ENCODE peak calls at places on chromosomes 12 and 14, in four cellular contexts. One of them, this sample, is unnamed.

GRCh38 chr12:8661016-8661415 is 1.6 kb downstream of the MFAP5 start:
- DNase-seq in HepG2: no peak
- DNase-seq in H1: no peak
- DNase-seq in GM12878: no peak
- DNase-seq in this sample: no peak

GRCh38 chr12:14774944-14775651 is 28.2 kb downstream of the WBP11 start:
- DNase-seq in HepG2: no peak
- DNase-seq in H1: no peak
- DNase-seq in GM12878: no peak
- DNase-seq in this sample: no peak

GRCh38 chr12:128077211-128077916 is 189.6 kb upstream of the TMEM132C start:
- DNase-seq in HepG2: no peak
- DNase-seq in H1: no peak
- DNase-seq in GM12878: no peak
- DNase-seq in this sample: no peak

GRCh38 chr14:73753887-73754880 is 40.0 kb upstream of the PNMA1 start:
- DNase-seq in HepG2: no peak
- DNase-seq in H1: no peak
- DNase-seq in GM12878: peak
- DNase-seq in this sample: no peak

GRCh38 chr12:57837779-57838562 is 8.6 kb downstream of the CTDSP2 start:
- DNase-seq in HepG2: no peak
- DNase-seq in H1: no peak
- DNase-seq in GM12878: no peak
- DNase-seq in this sample: no peak

GRCh38 chr14:72665259-72665658 is 228.6 kb downstream of the DPF3 start:
- DNase-seq in HepG2: peak
- DNase-seq in H1: no peak
- DNase-seq in GM12878: no peak
- DNase-seq in this sample: no peak

GRCh38 chr12:41058266-41058665 is 129.9 kb upstream of the PDZRN4 start:
- DNase-seq in HepG2: no peak
- DNase-seq in H1: no peak
- DNase-seq in GM12878: no peak
- DNase-seq in this sample: no peak

GRCh38 chr12:51871918-51872688 is 15.8 kb upstream of the ANKRD33 start:
- DNase-seq in HepG2: no peak
- DNase-seq in H1: no peak
- DNase-seq in GM12878: no peak
- DNase-seq in this sample: no peak

GRCh38 chr12:5344131-5344530 is 87.8 kb upstream of the NTF3 start:
- DNase-seq in HepG2: no peak
- DNase-seq in H1: no peak
- DNase-seq in GM12878: no peak
- DNase-seq in this sample: no peak

GRCh38 chr14:45332360-45332988 is 79.5 kb upstream of the MIS18BP1 start:
- DNase-seq in HepG2: no peak
- DNase-seq in H1: no peak
- DNase-seq in GM12878: no peak
- DNase-seq in this sample: no peak

GRCh38 chr12:95413576-95413975 is 60.4 kb upstream of the METAP2 start:
- DNase-seq in HepG2: no peak
- DNase-seq in H1: no peak
- DNase-seq in GM12878: no peak
- DNase-seq in this sample: no peak

GRCh38 chr12:92133795-92134637 is 11.6 kb downstream of the BTG1 start:
- DNase-seq in HepG2: no peak
- DNase-seq in H1: no peak
- DNase-seq in GM12878: no peak
- DNase-seq in this sample: no peak

GRCh38 chr12:7118914-7119313 is 9.8 kb downstream of the RBP5 start:
- DNase-seq in HepG2: no peak
- DNase-seq in H1: no peak
- DNase-seq in GM12878: no peak
- DNase-seq in this sample: no peak

GRCh38 chr12:124881123-124881522 is 17.5 kb upstream of the SCARB1 start:
- DNase-seq in HepG2: peak
- DNase-seq in H1: no peak
- DNase-seq in GM12878: no peak
- DNase-seq in this sample: no peak

GRCh38 chr12:92215358-92215757 is 69.7 kb upstream of the BTG1 start:
- DNase-seq in HepG2: no peak
- DNase-seq in H1: no peak
- DNase-seq in GM12878: no peak
- DNase-seq in this sample: no peak

GRCh38 chr14:67748312-67748711 is 46.6 kb downstream of the RDH12 start:
- DNase-seq in HepG2: no peak
- DNase-seq in H1: no peak
- DNase-seq in GM12878: no peak
- DNase-seq in this sample: no peak

GRCh38 chr12:78359530-78359929 is 505.0 kb upstream of the SYT1 start:
- DNase-seq in HepG2: no peak
- DNase-seq in H1: no peak
- DNase-seq in GM12878: no peak
- DNase-seq in this sample: no peak

GRCh38 chr12:124754949-124755800 is 108.5 kb downstream of the SCARB1 start:
- DNase-seq in HepG2: no peak
- DNase-seq in H1: peak
- DNase-seq in GM12878: no peak
- DNase-seq in this sample: peak

GRCh38 chr14:41749425-41749824 is 142.7 kb downstream of the LRFN5 start:
- DNase-seq in HepG2: peak
- DNase-seq in H1: no peak
- DNase-seq in GM12878: no peak
- DNase-seq in this sample: no peak

GRCh38 chr14:24051789-24052655 is at the start of gene CARMIL3:
- DNase-seq in HepG2: peak
- DNase-seq in H1: no peak
- DNase-seq in GM12878: no peak
- DNase-seq in this sample: no peak

GRCh38 chr12:52434096-52434733 is at the start of gene KRT75:
- DNase-seq in HepG2: no peak
- DNase-seq in H1: no peak
- DNase-seq in GM12878: no peak
- DNase-seq in this sample: no peak

GRCh38 chr14:98743536-98743935 is 528.5 kb downstream of the BCL11B start:
- DNase-seq in HepG2: no peak
- DNase-seq in H1: no peak
- DNase-seq in GM12878: no peak
- DNase-seq in this sample: no peak

GRCh38 chr14:55881577-55882241 is 236.5 kb upstream of the PELI2 start:
- DNase-seq in HepG2: no peak
- DNase-seq in H1: peak
- DNase-seq in GM12878: no peak
- DNase-seq in this sample: no peak

GRCh38 chr12:82182601-82183000 is 175.6 kb downstream of the CCDC59 start:
- DNase-seq in HepG2: no peak
- DNase-seq in H1: no peak
- DNase-seq in GM12878: no peak
- DNase-seq in this sample: no peak

DNA sequence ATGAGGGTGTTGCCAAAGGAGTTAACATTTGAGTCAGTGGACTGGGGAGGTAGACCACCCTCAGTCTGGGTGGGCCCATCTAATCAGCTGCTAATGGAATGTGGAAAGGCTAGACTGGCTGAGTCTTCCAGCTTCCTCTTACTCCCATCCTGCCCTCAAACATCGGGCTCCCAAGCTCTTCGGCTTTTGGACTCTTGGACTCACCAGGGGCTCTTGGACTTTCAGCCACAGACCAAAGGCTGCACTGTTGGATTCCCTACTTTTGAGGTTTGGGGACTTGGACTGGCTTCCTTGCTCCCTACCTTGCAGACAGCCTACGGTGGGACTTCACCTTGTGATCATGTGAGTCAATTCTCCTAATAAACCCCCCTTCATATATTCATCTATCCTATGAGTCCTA is 276.6 kb upstream of the DIO3 start:
- DNase-seq in HepG2: no peak
- DNase-seq in H1: no peak
- DNase-seq in GM12878: no peak
- DNase-seq in this sample: no peak
- TF ChIP-seq SUZ12 in HepG2: no peak
- TF ChIP-seq SUZ12 in H1: no peak
- TF ChIP-seq SUZ12 in GM12878: no peak
- TF ChIP-seq SUZ12 in this sample: no peak

GRCh38 chr12:69097619-69098368 is 141.6 kb upstream of the CPSF6 start:
- DNase-seq in HepG2: no peak
- DNase-seq in H1: no peak
- DNase-seq in GM12878: no peak
- DNase-seq in this sample: no peak
- TF ChIP-seq YY1 in HepG2: no peak
- TF ChIP-seq YY1 in H1: no peak
- TF ChIP-seq YY1 in GM12878: no peak
- TF ChIP-seq YY1 in this sample: no peak

GRCh38 chr12:101221301-101221700 is 11.3 kb upstream of the SLC5A8 start:
- DNase-seq in HepG2: no peak
- DNase-seq in H1: no peak
- DNase-seq in GM12878: no peak
- DNase-seq in this sample: no peak
- TF ChIP-seq SUZ12 in HepG2: no peak
- TF ChIP-seq SUZ12 in H1: no peak
- TF ChIP-seq SUZ12 in GM12878: no peak
- TF ChIP-seq SUZ12 in this sample: no peak

GRCh38 chr12:56103823-56104108 is 593 bp upstream of the PA2G4 start:
- DNase-seq in HepG2: peak
- DNase-seq in H1: no peak
- DNase-seq in GM12878: no peak
- DNase-seq in this sample: no peak
- TF ChIP-seq YY1 in HepG2: no peak
- TF ChIP-seq YY1 in H1: no peak
- TF ChIP-seq YY1 in GM12878: no peak
- TF ChIP-seq YY1 in this sample: no peak

GRCh38 chr14:101152855-101153254 is 249.3 kb upstream of the RTL1 start:
- DNase-seq in HepG2: no peak
- DNase-seq in H1: no peak
- DNase-seq in GM12878: no peak
- DNase-seq in this sample: no peak

GRCh38 chr14:101150010-101150409 is 246.5 kb upstream of the RTL1 start:
- DNase-seq in HepG2: no peak
- DNase-seq in H1: no peak
- DNase-seq in GM12878: no peak
- DNase-seq in this sample: no peak

GRCh38 chr14:101151226-101151929 is 247.9 kb upstream of the RTL1 start:
- DNase-seq in HepG2: no peak
- DNase-seq in H1: no peak
- DNase-seq in GM12878: no peak
- DNase-seq in this sample: no peak

GRCh38 chr14:101153691-101154090 is 250.2 kb upstream of the RTL1 start:
- DNase-seq in HepG2: no peak
- DNase-seq in H1: no peak
- DNase-seq in GM12878: no peak
- DNase-seq in this sample: no peak

GRCh38 chr14:101151930-101152310 is 248.4 kb upstream of the RTL1 start:
- DNase-seq in HepG2: no peak
- DNase-seq in H1: no peak
- DNase-seq in GM12878: no peak
- DNase-seq in this sample: no peak
- TF ChIP-seq SUZ12 in HepG2: no peak
- TF ChIP-seq SUZ12 in H1: no peak
- TF ChIP-seq SUZ12 in GM12878: no peak
- TF ChIP-seq SUZ12 in this sample: no peak

GRCh38 chr14:101122114-101122854 is 218.8 kb upstream of the RTL1 start:
- DNase-seq in HepG2: no peak
- DNase-seq in H1: no peak
- DNase-seq in GM12878: no peak
- DNase-seq in this sample: no peak
- TF ChIP-seq YY1 in HepG2: no peak
- TF ChIP-seq YY1 in H1: no peak
- TF ChIP-seq YY1 in GM12878: no peak
- TF ChIP-seq YY1 in this sample: no peak

DNA sequence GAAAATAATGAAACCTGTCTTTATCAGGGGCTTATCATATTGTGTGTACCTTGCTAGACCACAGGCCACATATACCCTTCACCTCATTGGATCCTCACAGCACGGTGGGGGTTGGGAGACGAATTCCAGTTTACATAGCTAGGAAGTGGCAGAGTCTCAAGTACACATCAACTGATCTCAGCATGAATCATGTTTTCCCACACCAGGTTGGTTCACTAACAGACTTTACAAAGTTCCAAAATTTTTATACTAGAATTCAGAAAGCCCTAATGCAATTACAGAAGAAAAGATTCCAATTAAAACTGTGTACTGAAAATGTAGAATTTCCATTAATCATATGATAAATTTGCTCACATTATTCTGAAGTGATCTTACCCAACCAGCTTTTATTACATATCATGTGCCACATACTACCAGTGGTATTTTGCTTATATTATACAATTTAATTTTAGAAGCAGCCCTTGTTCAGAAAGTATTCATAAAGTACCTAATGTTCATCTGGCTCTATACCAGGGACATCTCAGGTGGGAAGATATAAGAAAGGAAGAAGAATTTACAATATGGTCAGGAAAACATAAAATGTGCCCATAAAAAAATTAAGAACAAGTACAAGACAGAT is 196.2 kb downstream of the ITPR2 start:
- DNase-seq in HepG2: peak
- DNase-seq in H1: no peak
- DNase-seq in GM12878: no peak
- DNase-seq in this sample: no peak
- TF ChIP-seq SUZ12 in HepG2: no peak
- TF ChIP-seq SUZ12 in H1: no peak
- TF ChIP-seq SUZ12 in GM12878: no peak
- TF ChIP-seq SUZ12 in this sample: no peak

GRCh38 chr14:64736271-64737131 is 32.3 kb downstream of the PLEKHG3 start:
- DNase-seq in HepG2: peak
- DNase-seq in H1: no peak
- DNase-seq in GM12878: no peak
- DNase-seq in this sample: no peak
- TF ChIP-seq YY1 in HepG2: no peak
- TF ChIP-seq YY1 in H1: no peak
- TF ChIP-seq YY1 in GM12878: no peak
- TF ChIP-seq YY1 in this sample: no peak

GRCh38 chr14:92386637-92387036 is 63.7 kb downstream of the SLC24A4 start:
- DNase-seq in HepG2: peak
- DNase-seq in H1: no peak
- DNase-seq in GM12878: no peak
- DNase-seq in this sample: no peak
- TF ChIP-seq SUZ12 in HepG2: no peak
- TF ChIP-seq SUZ12 in H1: no peak
- TF ChIP-seq SUZ12 in GM12878: no peak
- TF ChIP-seq SUZ12 in this sample: no peak

DNA sequence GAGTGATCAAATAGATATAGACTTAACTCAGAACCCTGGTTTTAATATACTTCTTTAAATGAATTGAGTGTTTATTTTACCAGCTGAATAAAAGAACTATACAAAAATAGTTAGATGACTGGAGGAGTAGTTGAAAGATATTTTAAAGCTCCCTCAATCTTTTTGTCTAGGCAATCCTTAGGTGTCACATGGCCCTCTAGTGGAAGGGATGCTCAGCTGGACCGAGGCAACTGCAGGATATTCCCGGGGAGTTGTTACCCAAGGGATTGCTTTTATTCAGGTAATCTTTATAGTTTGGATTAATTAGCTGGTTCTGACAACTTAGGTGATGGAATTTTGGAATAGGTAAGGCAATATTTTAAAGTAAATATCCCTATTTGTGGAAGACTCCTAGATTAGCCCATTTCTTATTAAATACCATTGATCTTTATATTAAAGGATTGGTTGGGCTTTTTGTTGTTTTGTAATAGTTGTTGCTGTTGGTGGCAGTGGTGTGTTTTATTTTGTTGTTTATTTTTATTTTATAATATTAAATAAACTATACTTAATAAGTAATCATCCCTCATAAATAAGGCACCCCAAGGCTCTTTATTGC is 57.1 kb downstream of the ZDHHC17 start:
- DNase-seq in HepG2: peak
- DNase-seq in H1: peak
- DNase-seq in GM12878: no peak
- DNase-seq in this sample: peak
- TF ChIP-seq YY1 in HepG2: no peak
- TF ChIP-seq YY1 in H1: no peak
- TF ChIP-seq YY1 in GM12878: no peak
- TF ChIP-seq YY1 in this sample: no peak